ENCODE peak calls at places on chromosomes 16 and 17, in nine cellular contexts. I, E, W, O, R, S, T, F and C are unnamed samples.
A peak's percentile ranks its signal among the peaks of the same experiment; 100 is the strongest.

GRCh38 chr17:7394452-7395191 is at the start of gene PLSCR3:
- DNase-seq in I (peak; percentile 72), W (peak; percentile 93), O (peak; percentile 97), S (peak; percentile 81), F (peak; percentile 89), R (peak; percentile 85), E (peak; percentile 87), T (peak; percentile 83), C (peak; percentile 91)

GRCh38 chr16:83253526-83253925 is 554.3 kb upstream of the HSBP1 start:
- DNase-seq in I (no peak), F (no peak), W (no peak), S (no peak), T (no peak), O (no peak), E (no peak), R (no peak), C (no peak)

GRCh38 chr17:79923974-79924638 is 84.9 kb upstream of the CBX4 start:
- DNase-seq in R (no peak), W (peak; percentile 84), T (no peak), O (peak; percentile 99), S (peak; percentile 77), I (peak; percentile 60), F (no peak), E (peak; percentile 34), C (peak; percentile 86)

GRCh38 chr16:72172105-72173034 is at the start of gene PMFBP1:
- DNase-seq in I (no peak), S (no peak), W (no peak), F (no peak), T (peak; percentile 85), R (peak; percentile 90), O (no peak), E (peak; percentile 94), C (no peak)

GRCh38 chr16:55328611-55329569 is 4.9 kb downstream of the IRX6 start:
- DNase-seq in T (no peak), F (no peak), W (no peak), R (no peak), E (no peak), I (no peak), O (peak; percentile 59), S (no peak), C (peak; percentile 37)

GRCh38 chr16:2963074-2963610 is 933 bp upstream of the KREMEN2 start:
- DNase-seq in S (no peak), O (peak; percentile 69), T (no peak), W (no peak), F (no peak), I (no peak), E (no peak), R (no peak), C (no peak)

GRCh38 chr16:67922740-67923139 is 8.9 kb downstream of the CTRL start:
- DNase-seq in F (no peak), W (no peak), S (no peak), E (no peak), O (no peak), R (no peak), T (no peak), I (no peak), C (no peak)

GRCh38 chr17:81309140-81309858 is 14.2 kb upstream of the SLC38A10 start:
- DNase-seq in I (no peak), O (peak; percentile 92), R (peak; percentile 71), F (peak; percentile 76), E (peak; percentile 56), W (peak; percentile 96), T (peak; percentile 54), S (peak; percentile 58), C (peak; percentile 61)

GRCh38 chr16:85259831-85260165 is 147.5 kb upstream of the CIBAR2 start:
- DNase-seq in R (no peak), T (no peak), S (no peak), O (no peak), W (no peak), I (no peak), E (no peak), F (no peak), C (peak; percentile 72)

GRCh38 chr16:50625374-50625773 is 55.7 kb downstream of the SNX20 start:
- DNase-seq in R (no peak), S (no peak), W (no peak), I (no peak), E (no peak), T (no peak), F (no peak), O (no peak), C (no peak)

GRCh38 chr17:11035681-11036080 is 197.8 kb upstream of the PIRT start:
- DNase-seq in W (no peak), F (no peak), S (no peak), E (no peak), T (no peak), I (no peak), O (no peak), R (no peak), C (no peak)

GRCh38 chr17:77319211-77320031 is 178.7 kb downstream of the SEC14L1 start:
- DNase-seq in F (peak; percentile 81), E (peak; percentile 81), W (peak; percentile 91), I (no peak), T (peak; percentile 83), S (no peak), R (peak; percentile 88), O (peak; percentile 86), C (peak; percentile 17)

GRCh38 chr16:268141-269053 is 7.3 kb downstream of the RGS11 start:
- DNase-seq in T (no peak), R (no peak), E (no peak), O (no peak), S (no peak), W (peak; percentile 85), I (no peak), F (no peak), C (no peak)

GRCh38 chr16:26599786-26600107 is 467.0 kb upstream of the C16orf82 start:
- DNase-seq in T (no peak), E (no peak), O (peak; percentile 69), I (no peak), R (no peak), F (no peak), W (no peak), S (no peak), C (no peak)

GRCh38 chr16:8622315-8622656 is 788 bp downstream of the METTL22 start:
- DNase-seq in S (no peak), W (no peak), F (no peak), E (no peak), I (no peak), O (no peak), T (no peak), R (no peak), C (no peak)

GRCh38 chr17:49823614-49824013 is 24.3 kb downstream of the TAC4 start:
- DNase-seq in O (no peak), W (no peak), F (no peak), T (peak; percentile 81), R (peak; percentile 25), E (no peak), I (no peak), S (no peak), C (no peak)

GRCh38 chr16:23354246-23354645 is 52.1 kb downstream of the SCNN1B start:
- DNase-seq in I (no peak), O (no peak), E (no peak), R (no peak), F (no peak), T (no peak), S (no peak), W (peak; percentile 20), C (no peak)

GRCh38 chr16:85675528-85675927 is 13.2 kb downstream of the GINS2 start:
- DNase-seq in O (no peak), R (peak; percentile 27), W (no peak), E (peak; percentile 60), F (no peak), T (peak; percentile 17), S (no peak), I (no peak), C (no peak)

GRCh38 chr16:88713568-88714419 is 7.5 kb downstream of the CTU2 start:
- DNase-seq in S (no peak), E (no peak), O (no peak), W (no peak), I (no peak), F (no peak), T (peak; percentile 33), R (peak; percentile 25), C (no peak)

GRCh38 chr16:59212492-59213024 is 478.4 kb upstream of the GOT2 start:
- DNase-seq in S (no peak), E (no peak), I (no peak), F (no peak), O (no peak), T (peak; percentile 54), W (no peak), R (no peak), C (no peak)
- TF ChIP-seq CTCF in S (no peak), E (no peak), I (no peak), F (no peak), O (no peak), T (no peak), W (no peak), R (no peak), C (no peak)

GRCh38 chr16:61050547-61050946 is 985.7 kb downstream of the CDH8 start:
- DNase-seq in E (no peak), T (no peak), O (peak; percentile 40), W (no peak), S (no peak), I (no peak), F (no peak), R (no peak), C (no peak)
- TF ChIP-seq CTCF in E (no peak), T (no peak), O (no peak), W (no peak), S (no peak), I (no peak), F (no peak), R (no peak), C (no peak)

GRCh38 chr16:76277099-76278030 is at the start of gene CNTNAP4:
- DNase-seq in S (peak; percentile 20), F (no peak), E (no peak), R (no peak), T (no peak), W (no peak), I (no peak), O (peak; percentile 79), C (peak; percentile 78)

GRCh38 chr16:76280421-76280820 is 3.2 kb downstream of the CNTNAP4 start:
- DNase-seq in T (no peak), F (no peak), I (no peak), E (no peak), S (no peak), R (no peak), W (no peak), O (no peak), C (no peak)

GRCh38 chr16:76278086-76278485 is 885 bp downstream of the CNTNAP4 start:
- DNase-seq in E (no peak), I (no peak), W (no peak), F (no peak), R (no peak), O (no peak), T (no peak), S (no peak), C (no peak)

GRCh38 chr16:76278976-76279375 is 1.8 kb downstream of the CNTNAP4 start:
- DNase-seq in O (no peak), E (peak; percentile 80), F (no peak), S (no peak), R (no peak), T (no peak), W (no peak), I (no peak), C (no peak)
- TF ChIP-seq CTCF in O (peak; percentile 77), E (peak; percentile 54), F (no peak), S (peak; percentile 56), R (no peak), T (no peak), W (no peak), I (peak; percentile 57), C (peak; percentile 28)

DNA sequence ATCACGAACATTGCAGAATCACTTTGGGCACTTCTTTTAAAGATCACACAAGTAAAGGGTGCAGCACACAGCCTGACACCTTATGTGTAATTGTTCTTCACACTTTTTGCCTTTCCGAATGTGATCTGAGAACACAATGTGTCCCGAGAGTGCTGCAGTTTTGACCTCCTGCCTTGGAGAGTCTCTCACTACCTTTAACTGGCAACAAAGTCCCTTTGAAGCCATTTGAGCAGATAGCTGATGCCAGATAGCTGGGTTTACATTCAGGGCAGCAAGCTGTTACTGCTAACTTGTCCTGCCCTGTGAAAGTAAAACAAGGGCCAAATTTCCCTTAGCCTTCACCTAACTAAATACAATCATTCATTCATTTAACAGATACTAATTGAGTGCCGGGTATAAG is 411.0 kb upstream of the DYNLRB2 start:
- DNase-seq in R (no peak), W (no peak), O (peak; percentile 74), F (no peak), E (no peak), I (no peak), S (no peak), T (no peak), C (no peak)
- TF ChIP-seq CTCF in R (no peak), W (no peak), O (no peak), F (no peak), E (no peak), I (no peak), S (no peak), T (no peak), C (no peak)